ENCODE peak calls at places on chromosomes 2 and 18, in four cellular contexts. J, K, P and B are unnamed samples.
A peak's percentile ranks its signal among the peaks of the same experiment; 100 is the strongest.

GRCh38 chr2:182666674-182667320 is 49.3 kb upstream of the DNAJC10 start:
- DNase-seq in J (no peak), K (no peak), P (no peak), B (no peak)

GRCh38 chr2:222362336-222362735 is 62.0 kb upstream of the SGPP2 start:
- DNase-seq in J (no peak), K (no peak), P (no peak), B (no peak)

GRCh38 chr2:193103064-193103463 is 908.3 kb upstream of the TMEFF2 start:
- DNase-seq in J (peak; percentile 13), K (no peak), P (no peak), B (no peak)

GRCh38 chr2:65820454-65820853 is 388.1 kb upstream of the SPRED2 start:
- DNase-seq in J (no peak), K (no peak), P (no peak), B (no peak)

GRCh38 chr2:111227716-111228141 is 107.0 kb downstream of the BCL2L11 start:
- DNase-seq in J (no peak), K (no peak), P (no peak), B (no peak)

GRCh38 chr2:43448822-43449110 is 147.1 kb downstream of the THADA start:
- DNase-seq in J (no peak), K (no peak), P (no peak), B (no peak)

GRCh38 chr2:150620860-150621259 is 133.4 kb upstream of the RND3 start:
- DNase-seq in J (peak; percentile 53), K (no peak), P (no peak), B (no peak)

GRCh38 chr18:77199707-77200106 is 49.9 kb upstream of the GALR1 start:
- DNase-seq in J (no peak), K (no peak), P (no peak), B (no peak)

GRCh38 chr2:61714210-61714609 is 139.7 kb downstream of the FAM161A start:
- DNase-seq in J (no peak), K (no peak), P (no peak), B (no peak)

GRCh38 chr2:12819098-12819465 is 102.3 kb downstream of the TRIB2 start:
- DNase-seq in J (peak; percentile 71), K (no peak), P (peak; percentile 78), B (no peak)

GRCh38 chr2:43605851-43606250 is 10.0 kb upstream of the THADA start:
- DNase-seq in J (no peak), K (no peak), P (no peak), B (no peak)

GRCh38 chr18:46211816-46212215 is 107.6 kb downstream of the HAUS1 start:
- DNase-seq in J (no peak), K (peak; percentile 11), P (no peak), B (no peak)

GRCh38 chr2:223613017-223613950 is 11.1 kb upstream of the SCG2 start:
- DNase-seq in J (peak; percentile 92), K (no peak), P (peak; percentile 86), B (peak; percentile 92)

GRCh38 chr2:30675758-30676157 is 131.5 kb downstream of the CAPN13 start:
- DNase-seq in J (no peak), K (no peak), P (no peak), B (no peak)

GRCh38 chr2:56287974-56288373 is 104.2 kb downstream of the CCDC85A start:
- DNase-seq in J (no peak), K (no peak), P (no peak), B (no peak)

GRCh38 chr18:58311390-58311789 is 267.4 kb downstream of the NEDD4L start:
- DNase-seq in J (no peak), K (no peak), P (no peak), B (no peak)

GRCh38 chr2:73202156-73203054 is at the start of gene NOTO:
- DNase-seq in J (no peak), K (no peak), P (peak; percentile 52), B (no peak)

GRCh38 chr2:46801731-46802664 is 113.6 kb downstream of the MCFD2 start:
- DNase-seq in J (no peak), K (no peak), P (peak; percentile 41), B (peak; percentile 75)

GRCh38 chr2:175396696-175397095 is 215.2 kb upstream of the ATP5MC3 start:
- DNase-seq in J (no peak), K (no peak), P (no peak), B (no peak)

GRCh38 chr2:189874571-189875320 is 90.5 kb downstream of the PMS1 start:
- DNase-seq in J (no peak), K (no peak), P (no peak), B (no peak)

GRCh38 chr18:33871363-33872025 is 293.5 kb downstream of the ASXL3 start:
- DNase-seq in J (no peak), K (no peak), P (no peak), B (no peak)

GRCh38 chr2:127085260-127085666 is 21.7 kb downstream of the BIN1 start:
- DNase-seq in J (no peak), K (no peak), P (no peak), B (no peak)

GRCh38 chr2:205814039-205814364 is 131.7 kb downstream of the NRP2 start:
- DNase-seq in J (no peak), K (no peak), P (no peak), B (no peak)

GRCh38 chr2:2057125-2057721 is 273.9 kb downstream of the MYT1L start:
- DNase-seq in J (peak; percentile 40), K (peak; percentile 84), P (peak; percentile 86), B (peak; percentile 84)

GRCh38 chr18:40866013-40866644 is 1088.9 kb upstream of the PIK3C3 start:
- DNase-seq in J (no peak), K (no peak), P (peak; percentile 21), B (no peak)